ENCODE peak calls at places on chromosomes 3 and 15, in seven cellular contexts. R, H, W, D, M, P and I are unnamed samples.

GRCh38 chr3:141452045-141452444 is 34.8 kb upstream of the RASA2 start:
- DNase-seq in R (no peak), H (peak; percentile 80), W (no peak), D (peak; percentile 62), M (no peak), P (no peak), I (peak; percentile 76)

GRCh38 chr3:149898771-149899170 is 71.9 kb downstream of the PFN2 start:
- DNase-seq in R (no peak), H (peak; percentile 86), W (peak; percentile 12), D (peak; percentile 33), M (no peak), P (no peak), I (no peak)

GRCh38 chr3:42590989-42591756 is 513 bp downstream of the SS18L2 start:
- DNase-seq in R (no peak), H (no peak), W (no peak), D (no peak), M (no peak), P (peak; percentile 86), I (no peak)

GRCh38 chr3:13689373-13690265 is 140.7 kb downstream of the FBLN2 start:
- DNase-seq in R (no peak), H (no peak), W (no peak), D (no peak), M (no peak), P (no peak), I (no peak)

GRCh38 chr3:100226712-100227429 is 33.9 kb upstream of the TBC1D23 start:
- DNase-seq in R (no peak), H (peak; percentile 68), W (no peak), D (no peak), M (no peak), P (no peak), I (no peak)

GRCh38 chr3:15693340-15693739 is 91.8 kb downstream of the BTD start:
- DNase-seq in R (no peak), H (peak; percentile 19), W (no peak), D (no peak), M (no peak), P (no peak), I (no peak)

GRCh38 chr3:106206165-106206564 is 337.4 kb upstream of the CBLB start:
- DNase-seq in R (no peak), H (peak; percentile 36), W (no peak), D (no peak), M (no peak), P (no peak), I (no peak)

GRCh38 chr3:183277260-183277659 is 24.2 kb downstream of the B3GNT5 start:
- DNase-seq in R (no peak), H (no peak), W (no peak), D (no peak), M (no peak), P (no peak), I (no peak)

GRCh38 chr15:90780916-90781315 is 63.8 kb downstream of the BLM start:
- DNase-seq in R (no peak), H (no peak), W (no peak), D (no peak), M (no peak), P (no peak), I (no peak)

GRCh38 chr3:142947799-142948575 is 15.5 kb downstream of the PAQR9 start:
- DNase-seq in R (no peak), H (peak; percentile 6), W (no peak), D (no peak), M (no peak), P (no peak), I (peak; percentile 31)

GRCh38 chr3:46962990-46963389 is 13.6 kb downstream of the CCDC12 start:
- DNase-seq in R (no peak), H (no peak), W (no peak), D (no peak), M (no peak), P (no peak), I (no peak)

GRCh38 chr15:67110400-67110799 is 45.0 kb downstream of the SMAD3 start:
- DNase-seq in R (no peak), H (no peak), W (no peak), D (no peak), M (no peak), P (no peak), I (no peak)

GRCh38 chr15:64635486-64635815 is 139.9 kb downstream of the RBPMS2 start:
- DNase-seq in R (peak; percentile 41), H (peak; percentile 86), W (no peak), D (peak; percentile 43), M (no peak), P (no peak), I (peak; percentile 90)

GRCh38 chr3:191051037-191051436 is 148.0 kb upstream of the OSTN start:
- DNase-seq in R (no peak), H (peak; percentile 47), W (peak; percentile 31), D (no peak), M (no peak), P (no peak), I (peak; percentile 26)

GRCh38 chr15:58139631-58140522 is 1.7 kb downstream of the AQP9 start:
- DNase-seq in R (no peak), H (no peak), W (no peak), D (no peak), M (no peak), P (no peak), I (no peak)

DNA sequence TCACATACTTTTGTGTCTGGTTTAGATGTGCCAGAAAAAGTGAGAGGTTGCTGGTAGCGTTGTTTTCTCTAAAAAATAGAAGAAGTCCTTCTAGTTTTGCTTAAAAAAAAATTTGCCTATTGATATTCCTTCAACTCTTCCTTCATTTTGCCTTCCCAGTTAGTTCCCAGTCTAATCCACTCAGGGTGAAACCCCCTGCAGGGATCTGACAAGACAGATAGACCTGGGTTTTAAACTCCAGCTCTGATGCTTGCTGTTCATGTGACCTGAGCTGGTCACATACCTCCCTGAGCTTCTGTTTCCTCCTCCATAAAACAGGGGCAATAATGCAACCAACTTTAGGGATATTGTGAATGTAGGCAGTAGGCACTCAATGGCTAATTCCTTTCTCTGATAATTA is 18.6 kb upstream of the KCTD6 start:
- DNase-seq in R (no peak), H (no peak), W (no peak), D (no peak), M (no peak), P (no peak), I (no peak)
- TF ChIP-seq POLR2A in R (no peak), H (no peak), W (no peak), D (no peak), M (no peak), P (no peak), I (no peak)

GRCh38 chr3:49131040-49131439 is 1.8 kb downstream of the LAMB2 start:
- DNase-seq in R (no peak), H (no peak), W (no peak), D (no peak), M (no peak), P (no peak), I (no peak)

GRCh38 chr3:49131576-49131975 is 1.3 kb downstream of the LAMB2 start:
- DNase-seq in R (no peak), H (no peak), W (no peak), D (no peak), M (no peak), P (no peak), I (no peak)

GRCh38 chr3:49132073-49132436 is 795 bp downstream of the LAMB2 start:
- DNase-seq in R (peak; percentile 33), H (no peak), W (no peak), D (no peak), M (no peak), P (no peak), I (no peak)

GRCh38 chr3:49133226-49133951 is 539 bp upstream of the LAMB2 start:
- DNase-seq in R (peak; percentile 90), H (peak; percentile 85), W (peak; percentile 74), D (peak; percentile 93), M (no peak), P (peak; percentile 97), I (peak; percentile 44)

GRCh38 chr3:49132437-49133225 is at the start of gene LAMB2:
- DNase-seq in R (peak; percentile 84), H (peak; percentile 74), W (peak; percentile 66), D (peak; percentile 92), M (no peak), P (peak; percentile 95), I (no peak)
- TF ChIP-seq POLR2A in R (no peak), H (peak; percentile 45), W (no peak), D (no peak), M (no peak), P (no peak), I (no peak)

DNA sequence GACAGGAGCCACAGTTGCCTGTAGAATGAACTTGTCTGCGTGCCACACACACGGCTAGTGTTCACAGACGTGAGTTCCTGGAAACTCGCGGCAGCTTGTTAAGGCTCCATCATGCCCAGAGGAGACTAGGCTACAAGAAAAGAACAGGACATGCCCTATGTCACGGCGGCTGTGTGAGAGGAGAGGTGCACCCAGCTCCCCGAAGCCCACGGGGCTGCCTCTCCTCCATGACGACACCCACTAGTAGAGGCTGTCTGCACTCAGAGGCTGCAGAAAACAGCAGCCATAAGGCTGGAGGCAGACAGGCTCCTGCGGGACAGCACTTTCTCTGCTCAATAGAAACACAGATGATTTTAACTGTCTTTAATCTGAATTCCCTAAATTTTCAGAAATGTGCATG is 19.0 kb upstream of the OCA2 start:
- DNase-seq in R (no peak), H (no peak), W (no peak), D (no peak), M (no peak), P (peak; percentile 54), I (no peak)
- TF ChIP-seq POLR2A in R (no peak), H (no peak), W (no peak), D (no peak), M (no peak), P (no peak), I (no peak)

GRCh38 chr3:48474619-48475018 is 28.1 kb downstream of the ATRIP start:
- DNase-seq in R (no peak), H (no peak), W (no peak), D (no peak), M (no peak), P (no peak), I (no peak)

GRCh38 chr3:48472673-48472922 is 26.1 kb downstream of the ATRIP start:
- DNase-seq in R (no peak), H (no peak), W (peak; percentile 54), D (no peak), M (no peak), P (no peak), I (no peak)

GRCh38 chr3:48475188-48475587 is 28.7 kb downstream of the ATRIP start:
- DNase-seq in R (no peak), H (no peak), W (no peak), D (no peak), M (no peak), P (no peak), I (no peak)

GRCh38 chr3:48473617-48473952 is 27.0 kb downstream of the ATRIP start:
- DNase-seq in R (no peak), H (no peak), W (no peak), D (no peak), M (no peak), P (no peak), I (no peak)

DNA sequence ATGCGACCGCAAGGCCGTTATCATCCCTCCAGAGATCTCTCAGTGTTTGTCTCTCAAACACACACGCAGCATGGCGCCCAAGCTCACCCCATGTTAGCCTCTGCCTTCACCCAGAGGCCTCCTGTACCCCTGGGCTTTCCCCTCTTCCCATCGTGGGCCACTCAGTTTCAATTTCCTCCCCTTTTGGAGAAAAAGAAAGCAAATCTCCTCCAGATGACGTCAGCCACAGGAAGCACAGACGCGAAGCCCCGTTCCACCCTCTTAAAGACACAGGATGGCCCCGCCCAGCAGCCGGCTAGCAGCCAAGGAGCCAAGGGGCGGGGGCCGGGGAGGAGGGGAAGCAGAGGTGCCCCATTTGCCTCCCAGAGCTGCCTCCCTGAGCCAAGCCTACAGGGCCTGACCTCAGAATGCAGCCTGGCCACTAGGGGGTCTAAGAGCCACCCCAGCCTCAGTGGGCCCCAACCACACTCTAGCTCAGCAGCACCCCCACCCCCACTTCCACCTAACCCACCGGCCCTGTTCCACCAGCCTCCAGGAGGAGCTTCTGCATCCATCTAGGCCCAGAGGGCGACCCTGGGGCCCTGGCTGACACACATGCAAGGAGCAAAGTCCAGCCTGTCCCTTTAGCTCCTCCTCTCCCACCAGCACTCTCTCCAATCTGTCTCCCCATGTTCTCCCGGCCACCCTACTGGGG is 26.5 kb downstream of the ATRIP start:
- DNase-seq in R (peak; percentile 92), H (peak; percentile 91), W (peak; percentile 77), D (peak; percentile 90), M (peak; percentile 88), P (peak; percentile 98), I (peak; percentile 97)
- TF ChIP-seq POLR2A in R (peak; percentile 40), H (peak; percentile 91), W (peak; percentile 71), D (peak; percentile 29), M (peak; percentile 85), P (no peak), I (peak; percentile 91)